ENCODE peak calls at places on chromosome 14, in six cellular contexts. One of them, this sample, is unnamed.

GRCh38 chr14:63470877-63471565 is 72.2 kb downstream of the PPP2R5E start:
- DNase-seq in H1: no peak
- DNase-seq in GM12878: peak; percentile 68
- DNase-seq in GM12891: no peak
- DNase-seq in K562: no peak
- DNase-seq in HepG2: peak; percentile 87
- DNase-seq in this sample: no peak

GRCh38 chr14:64541971-64542838 is 1.7 kb downstream of the HSPA2 start:
- DNase-seq in H1: peak; percentile 73
- DNase-seq in GM12878: no peak
- DNase-seq in HepG2: no peak
- DNase-seq in GM12891: no peak
- DNase-seq in K562: no peak
- DNase-seq in this sample: no peak

GRCh38 chr14:54746019-54746418 is 156.6 kb downstream of the GCH1 start:
- DNase-seq in GM12878: no peak
- DNase-seq in GM12891: no peak
- DNase-seq in H1: no peak
- DNase-seq in HepG2: no peak
- DNase-seq in K562: no peak
- DNase-seq in this sample: no peak

GRCh38 chr14:53306926-53307325 is 153.8 kb upstream of the DDHD1 start:
- DNase-seq in K562: no peak
- DNase-seq in GM12878: no peak
- DNase-seq in H1: no peak
- DNase-seq in GM12891: no peak
- DNase-seq in HepG2: peak; percentile 16
- DNase-seq in this sample: no peak

GRCh38 chr14:106802413-106803364 is 1276.3 kb downstream of the TMEM121 start:
- DNase-seq in K562: no peak
- DNase-seq in GM12878: no peak
- DNase-seq in GM12891: no peak
- DNase-seq in H1: no peak
- DNase-seq in HepG2: peak; percentile 40
- DNase-seq in this sample: no peak

GRCh38 chr14:105212541-105213305 is 31.6 kb upstream of the NUDT14 start:
- DNase-seq in H1: no peak
- DNase-seq in GM12891: no peak
- DNase-seq in GM12878: no peak
- DNase-seq in K562: no peak
- DNase-seq in HepG2: no peak
- DNase-seq in this sample: no peak

GRCh38 chr14:104085032-104085888 is at the start of gene ASPG:
- DNase-seq in HepG2: no peak
- DNase-seq in GM12878: no peak
- DNase-seq in GM12891: peak; percentile 39
- DNase-seq in H1: peak; percentile 61
- DNase-seq in K562: peak; percentile 87
- DNase-seq in this sample: peak; percentile 49

GRCh38 chr14:94097091-94097490 is 13.4 kb upstream of the IFI27 start:
- DNase-seq in H1: no peak
- DNase-seq in HepG2: no peak
- DNase-seq in K562: no peak
- DNase-seq in GM12891: no peak
- DNase-seq in GM12878: no peak
- DNase-seq in this sample: no peak

GRCh38 chr14:23434488-23435219 is 806 bp downstream of the MYH7 start:
- DNase-seq in GM12878: no peak
- DNase-seq in H1: no peak
- DNase-seq in HepG2: no peak
- DNase-seq in K562: no peak
- DNase-seq in GM12891: no peak
- DNase-seq in this sample: no peak

GRCh38 chr14:59126714-59127436 is 61.6 kb upstream of the DAAM1 start:
- DNase-seq in H1: no peak
- DNase-seq in GM12878: no peak
- DNase-seq in GM12891: no peak
- DNase-seq in HepG2: peak; percentile 61
- DNase-seq in K562: peak; percentile 51
- DNase-seq in this sample: peak; percentile 6
- TF ChIP-seq POLR2AphosphoS5 in H1: no peak
- TF ChIP-seq POLR2AphosphoS5 in GM12878: no peak
- TF ChIP-seq POLR2AphosphoS5 in GM12891: no peak
- TF ChIP-seq POLR2AphosphoS5 in HepG2: no peak
- TF ChIP-seq POLR2AphosphoS5 in K562: no peak
- TF ChIP-seq POLR2AphosphoS5 in this sample: no peak

DNA sequence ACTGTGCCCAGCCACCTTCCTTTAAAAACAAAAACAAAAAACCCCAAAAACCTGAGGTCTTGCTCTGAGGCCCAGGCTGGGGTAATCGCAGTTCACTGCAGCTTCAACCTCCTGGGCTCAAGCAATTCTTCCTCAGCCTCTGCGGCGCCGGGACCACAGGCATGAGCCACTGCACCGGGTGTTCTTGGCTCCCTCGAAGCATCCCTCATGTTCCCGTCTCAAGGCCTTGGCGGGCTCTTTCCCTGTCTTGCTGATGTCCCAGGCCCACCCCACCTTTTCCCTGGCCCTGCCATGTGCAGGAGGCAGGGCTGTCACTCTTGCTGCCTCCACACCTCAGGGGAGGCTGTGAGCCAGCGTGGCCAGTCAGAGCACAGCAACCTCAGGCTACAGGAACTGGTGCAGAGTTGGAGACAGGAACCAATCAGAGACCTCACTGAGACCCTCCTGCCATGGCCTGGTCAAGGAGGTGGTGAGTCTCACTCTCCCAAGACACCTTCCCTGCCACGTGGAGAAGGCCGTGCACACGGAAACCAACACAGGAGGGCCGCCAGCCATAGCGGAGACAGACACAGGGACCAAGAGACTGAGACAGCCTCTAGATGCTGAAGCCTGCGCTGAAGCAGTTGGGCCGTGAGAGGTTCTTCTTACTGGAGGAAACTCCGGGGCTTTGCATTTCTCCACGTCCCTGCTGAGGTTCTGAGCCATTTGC is 6.0 kb upstream of the AMN start:
- DNase-seq in GM12878: no peak
- DNase-seq in GM12891: no peak
- DNase-seq in HepG2: no peak
- DNase-seq in H1: no peak
- DNase-seq in K562: no peak
- DNase-seq in this sample: no peak
- TF ChIP-seq TAF1 in GM12878: no peak
- TF ChIP-seq TAF1 in GM12891: no peak
- TF ChIP-seq TAF1 in HepG2: no peak
- TF ChIP-seq TAF1 in H1: no peak
- TF ChIP-seq TAF1 in K562: no peak
- TF ChIP-seq TAF1 in this sample: no peak

GRCh38 chr14:62117010-62117717 is 354.9 kb downstream of the SNAPC1 start:
- DNase-seq in GM12891: peak; percentile 53
- DNase-seq in HepG2: peak; percentile 38
- DNase-seq in GM12878: no peak
- DNase-seq in H1: peak; percentile 93
- DNase-seq in K562: no peak
- DNase-seq in this sample: peak; percentile 41
- TF ChIP-seq POLR2A in GM12891: no peak
- TF ChIP-seq POLR2A in HepG2: no peak
- TF ChIP-seq POLR2A in GM12878: no peak
- TF ChIP-seq POLR2A in H1: no peak
- TF ChIP-seq POLR2A in K562: no peak
- TF ChIP-seq POLR2A in this sample: no peak

GRCh38 chr14:99732436-99733220 is 48.5 kb downstream of the CYP46A1 start:
- DNase-seq in HepG2: no peak
- DNase-seq in GM12878: no peak
- DNase-seq in GM12891: no peak
- DNase-seq in H1: no peak
- DNase-seq in K562: no peak
- DNase-seq in this sample: no peak

GRCh38 chr14:99734406-99735051 is 50.4 kb downstream of the CYP46A1 start:
- DNase-seq in HepG2: no peak
- DNase-seq in GM12878: no peak
- DNase-seq in H1: no peak
- DNase-seq in K562: no peak
- DNase-seq in GM12891: no peak
- DNase-seq in this sample: no peak

GRCh38 chr14:99733221-99733550 is 49.1 kb downstream of the CYP46A1 start:
- DNase-seq in H1: no peak
- DNase-seq in GM12891: no peak
- DNase-seq in GM12878: no peak
- DNase-seq in HepG2: no peak
- DNase-seq in K562: no peak
- DNase-seq in this sample: no peak

GRCh38 chr14:99735189-99736135 is 51.4 kb downstream of the CYP46A1 start:
- DNase-seq in GM12878: no peak
- DNase-seq in H1: no peak
- DNase-seq in K562: no peak
- DNase-seq in GM12891: no peak
- DNase-seq in HepG2: no peak
- DNase-seq in this sample: no peak

GRCh38 chr14:99733551-99734405 is 49.7 kb downstream of the CYP46A1 start:
- DNase-seq in HepG2: no peak
- DNase-seq in K562: no peak
- DNase-seq in GM12878: no peak
- DNase-seq in GM12891: no peak
- DNase-seq in H1: no peak
- DNase-seq in this sample: no peak
- TF ChIP-seq POLR2AphosphoS5 in HepG2: no peak
- TF ChIP-seq POLR2AphosphoS5 in K562: no peak
- TF ChIP-seq POLR2AphosphoS5 in GM12878: no peak
- TF ChIP-seq POLR2AphosphoS5 in GM12891: no peak
- TF ChIP-seq POLR2AphosphoS5 in H1: no peak
- TF ChIP-seq POLR2AphosphoS5 in this sample: no peak

GRCh38 chr14:92495041-92495440 is 18.5 kb upstream of the RIN3 start:
- DNase-seq in K562: no peak
- DNase-seq in GM12891: no peak
- DNase-seq in HepG2: no peak
- DNase-seq in H1: no peak
- DNase-seq in GM12878: no peak
- DNase-seq in this sample: no peak

GRCh38 chr14:92493024-92493423 is 20.6 kb upstream of the RIN3 start:
- DNase-seq in K562: no peak
- DNase-seq in H1: peak; percentile 30
- DNase-seq in GM12891: no peak
- DNase-seq in GM12878: no peak
- DNase-seq in HepG2: no peak
- DNase-seq in this sample: no peak

GRCh38 chr14:92492261-92492660 is 21.3 kb upstream of the RIN3 start:
- DNase-seq in GM12878: no peak
- DNase-seq in GM12891: no peak
- DNase-seq in K562: no peak
- DNase-seq in HepG2: no peak
- DNase-seq in H1: peak; percentile 26
- DNase-seq in this sample: no peak

GRCh38 chr14:92494512-92494911 is 19.1 kb upstream of the RIN3 start:
- DNase-seq in HepG2: no peak
- DNase-seq in GM12891: no peak
- DNase-seq in H1: no peak
- DNase-seq in GM12878: peak; percentile 39
- DNase-seq in K562: no peak
- DNase-seq in this sample: no peak

DNA sequence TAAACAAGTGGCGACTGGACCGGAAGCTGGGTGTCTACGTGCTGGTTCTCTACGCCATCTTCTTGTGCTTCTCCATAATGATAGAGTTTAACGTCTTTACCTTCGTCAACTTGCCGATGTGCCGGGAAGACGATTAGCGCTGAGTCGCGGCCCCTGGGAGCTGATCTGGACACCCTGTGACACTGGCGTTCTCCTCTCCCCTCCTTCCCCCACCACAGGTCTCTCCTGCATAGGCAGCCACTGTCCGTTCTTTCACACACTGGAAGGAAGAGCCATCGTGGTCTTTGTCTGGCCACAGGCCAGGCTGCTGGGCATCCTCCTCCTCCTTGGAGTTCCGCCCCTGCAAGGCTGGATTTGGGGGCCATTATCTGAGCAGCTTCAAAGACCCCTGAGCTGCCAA is 20.1 kb upstream of the RIN3 start:
- DNase-seq in GM12878: no peak
- DNase-seq in GM12891: no peak
- DNase-seq in HepG2: no peak
- DNase-seq in K562: no peak
- DNase-seq in H1: no peak
- DNase-seq in this sample: no peak
- TF ChIP-seq TAF1 in GM12878: no peak
- TF ChIP-seq TAF1 in GM12891: no peak
- TF ChIP-seq TAF1 in HepG2: no peak
- TF ChIP-seq TAF1 in K562: no peak
- TF ChIP-seq TAF1 in H1: no peak
- TF ChIP-seq TAF1 in this sample: no peak

GRCh38 chr14:20415723-20416622 is 2.7 kb upstream of the TEP1 start:
- DNase-seq in GM12878: peak; percentile 49
- DNase-seq in HepG2: peak; percentile 69
- DNase-seq in K562: peak; percentile 28
- DNase-seq in GM12891: no peak
- DNase-seq in H1: no peak
- DNase-seq in this sample: no peak

GRCh38 chr14:20419404-20419803 is 6.1 kb upstream of the TEP1 start:
- DNase-seq in K562: no peak
- DNase-seq in GM12891: no peak
- DNase-seq in HepG2: no peak
- DNase-seq in GM12878: no peak
- DNase-seq in H1: no peak
- DNase-seq in this sample: no peak

GRCh38 chr14:20421267-20421666 is 8.0 kb upstream of the TEP1 start:
- DNase-seq in GM12891: no peak
- DNase-seq in GM12878: no peak
- DNase-seq in K562: no peak
- DNase-seq in H1: no peak
- DNase-seq in HepG2: no peak
- DNase-seq in this sample: no peak

GRCh38 chr14:20417250-20418186 is 4.2 kb upstream of the TEP1 start:
- DNase-seq in GM12891: no peak
- DNase-seq in HepG2: peak; percentile 65
- DNase-seq in GM12878: no peak
- DNase-seq in H1: no peak
- DNase-seq in K562: no peak
- DNase-seq in this sample: no peak

GRCh38 chr14:20418501-20418909 is 5.2 kb upstream of the TEP1 start:
- DNase-seq in K562: no peak
- DNase-seq in GM12891: no peak
- DNase-seq in H1: no peak
- DNase-seq in GM12878: no peak
- DNase-seq in HepG2: peak; percentile 86
- DNase-seq in this sample: no peak
- TF ChIP-seq POLR2A in K562: no peak
- TF ChIP-seq POLR2A in GM12891: no peak
- TF ChIP-seq POLR2A in H1: no peak
- TF ChIP-seq POLR2A in GM12878: no peak
- TF ChIP-seq POLR2A in HepG2: peak; percentile 31
- TF ChIP-seq POLR2A in this sample: no peak

GRCh38 chr14:89807151-89807550 is 147.4 kb downstream of the EFCAB11 start:
- DNase-seq in H1: no peak
- DNase-seq in GM12891: no peak
- DNase-seq in HepG2: no peak
- DNase-seq in K562: no peak
- DNase-seq in GM12878: no peak
- DNase-seq in this sample: no peak
- TF ChIP-seq POLR2AphosphoS5 in H1: no peak
- TF ChIP-seq POLR2AphosphoS5 in GM12891: no peak
- TF ChIP-seq POLR2AphosphoS5 in HepG2: no peak
- TF ChIP-seq POLR2AphosphoS5 in K562: no peak
- TF ChIP-seq POLR2AphosphoS5 in GM12878: no peak
- TF ChIP-seq POLR2AphosphoS5 in this sample: no peak